ENCODE peak calls at places on chromosomes 7 and 10, in five cellular contexts. W is lower lobe of right lung, X is GM12878, Y is DND-41, D is pancreas. N is an unnamed sample.

GRCh38 chr10:33132626-33133025 is 174.6 kb upstream of the ITGB1 start:
- ATAC-seq in D (no peak), X (peak; percentile 29), W (no peak), Y (peak; percentile 78), N (no peak)

GRCh38 chr7:123655614-123656013 is at the start of gene LMOD2:
- ATAC-seq in W (no peak), Y (no peak), D (no peak), X (no peak), N (no peak)

GRCh38 chr10:133420579-133420978 is 3.8 kb downstream of the SPRN start:
- ATAC-seq in X (no peak), Y (no peak), D (no peak), W (no peak), N (no peak)

GRCh38 chr7:38806912-38807311 is 102.1 kb downstream of the VPS41 start:
- ATAC-seq in D (no peak), Y (no peak), W (no peak), X (no peak), N (no peak)

GRCh38 chr7:90692947-90693346 is 96.8 kb downstream of the CDK14 start:
- ATAC-seq in Y (no peak), D (no peak), X (no peak), W (no peak), N (no peak)

GRCh38 chr7:150420987-150421674 is 29.3 kb upstream of the GIMAP8 start:
- ATAC-seq in D (peak; percentile 96), W (peak; percentile 96), Y (peak; percentile 99), X (peak; percentile 100), N (peak; percentile 93)

GRCh38 chr10:45353176-45353575 is 20.8 kb upstream of the ALOX5 start:
- ATAC-seq in D (no peak), X (peak; percentile 76), W (peak; percentile 63), Y (no peak), N (no peak)

GRCh38 chr7:130921391-130922180 is 187.6 kb upstream of the KLF14 start:
- ATAC-seq in W (peak; percentile 69), X (no peak), D (peak; percentile 50), Y (no peak), N (peak; percentile 78)

GRCh38 chr10:59895629-59896116 is 10.7 kb downstream of the CCDC6 start:
- ATAC-seq in D (peak; percentile 81), Y (no peak), X (no peak), W (peak; percentile 68), N (no peak)

GRCh38 chr7:36171503-36171902 is 18.4 kb downstream of the EEPD1 start:
- ATAC-seq in W (no peak), D (no peak), X (peak; percentile 81), Y (peak; percentile 64), N (no peak)

GRCh38 chr10:16483241-16483917 is 38.3 kb downstream of the C1QL3 start:
- ATAC-seq in D (no peak), Y (no peak), W (no peak), X (peak; percentile 26), N (no peak)

GRCh38 chr7:36207451-36208291 is 54.6 kb downstream of the EEPD1 start:
- ATAC-seq in W (peak; percentile 54), X (no peak), Y (peak; percentile 63), D (peak; percentile 52), N (peak; percentile 72)

GRCh38 chr7:73921623-73922528 is 60.9 kb downstream of the TMEM270 start:
- ATAC-seq in D (no peak), Y (no peak), W (no peak), X (no peak), N (peak; percentile 67)

GRCh38 chr7:44967571-44968446 is 11.0 kb downstream of the MYO1G start:
- ATAC-seq in W (peak; percentile 18), X (no peak), D (no peak), Y (no peak), N (no peak)

GRCh38 chr7:94632338-94633024 is 23.5 kb downstream of the SGCE start:
- ATAC-seq in Y (no peak), D (no peak), X (peak; percentile 84), W (peak; percentile 67), N (no peak)

GRCh38 chr10:16964571-16965241 is 147.5 kb upstream of the RSU1 start:
- ATAC-seq in W (no peak), D (no peak), X (no peak), Y (no peak), N (no peak)

GRCh38 chr7:65475040-65475726 is 101.5 kb downstream of the ZNF92 start:
- ATAC-seq in D (no peak), Y (peak; percentile 1), W (no peak), X (no peak), N (no peak)

GRCh38 chr7:79307376-79307775 is 146.1 kb downstream of the MAGI2 start:
- ATAC-seq in Y (no peak), D (no peak), X (no peak), W (no peak), N (no peak)

GRCh38 chr10:110802551-110803238 is 69.0 kb upstream of the PDCD4 start:
- ATAC-seq in X (peak; percentile 73), D (peak; percentile 82), W (peak; percentile 86), Y (peak; percentile 78), N (peak; percentile 65)

GRCh38 chr10:83166344-83166743 is 973.0 kb upstream of the GHITM start:
- ATAC-seq in D (peak; percentile 64), X (peak; percentile 62), W (no peak), Y (no peak), N (no peak)

GRCh38 chr7:27115161-27116018 is 12.9 kb upstream of the HOXA2 start:
- ATAC-seq in Y (no peak), W (no peak), D (no peak), X (no peak), N (no peak)

GRCh38 chr7:99694912-99695304 is 15.1 kb upstream of the CYP3A5 start:
- ATAC-seq in Y (no peak), W (no peak), X (no peak), D (no peak), N (no peak)

GRCh38 chr7:99694201-99694911 is 14.6 kb upstream of the CYP3A5 start:
- ATAC-seq in Y (no peak), D (peak; percentile 78), W (no peak), X (no peak), N (no peak)

DNA sequence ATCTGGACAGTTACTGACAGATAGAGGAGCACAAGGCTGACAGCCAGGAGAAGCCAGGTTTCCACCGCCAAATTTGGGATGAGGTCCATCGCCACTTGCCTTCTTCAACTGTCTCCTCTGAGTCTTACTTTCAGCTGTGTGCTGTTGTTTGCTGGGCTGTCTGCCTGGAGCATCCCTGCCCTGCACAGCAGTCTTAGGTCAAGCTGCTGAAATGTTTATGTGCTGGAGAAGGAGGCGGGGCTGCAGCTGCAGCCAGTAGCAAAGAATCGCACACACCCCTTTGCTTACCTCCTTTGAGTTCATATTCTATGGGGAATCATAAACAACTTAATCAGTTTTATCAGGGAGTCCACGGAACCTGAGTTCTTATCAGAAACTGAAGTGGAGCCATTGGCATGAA is 20.1 kb upstream of the CYP3A5 start:
- ATAC-seq in X (no peak), Y (no peak), W (no peak), D (peak; percentile 32), N (no peak)
- H3K27ac ChIP-seq in X (no peak overlapping the region), Y (no peak overlapping the region), W (no peak overlapping the region), D (no peak overlapping the region), N (no peak overlapping the region)

DNA sequence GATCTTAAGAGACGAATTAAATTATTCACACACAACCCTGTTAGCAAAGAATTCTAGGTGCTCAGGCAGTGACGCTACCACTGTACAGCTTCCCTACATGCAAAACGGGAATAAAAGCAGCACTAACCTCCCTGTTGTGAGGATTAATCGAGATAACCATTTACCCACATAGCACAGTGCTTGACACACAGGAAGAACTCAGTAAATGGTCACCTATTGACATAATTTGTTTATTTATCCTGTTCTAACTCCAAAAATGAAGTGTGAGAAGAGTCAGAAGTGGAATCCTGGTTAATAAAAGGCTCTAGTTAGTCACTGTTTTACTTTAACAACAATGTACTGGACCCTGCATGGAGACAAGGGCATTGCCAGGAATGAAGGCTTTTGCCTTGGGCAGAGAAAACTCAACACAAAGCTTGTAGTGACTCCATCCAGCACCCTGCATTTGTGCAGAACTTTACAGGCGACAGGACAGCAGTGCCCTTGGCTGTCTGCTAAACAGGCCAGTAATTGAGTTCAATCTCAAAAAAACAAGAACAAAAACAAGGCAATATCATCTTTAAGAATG is 103.8 kb downstream of the SORBS1 start:
- ATAC-seq in Y (no peak), D (no peak), X (no peak), W (peak; percentile 83), N (no peak)
- H3K27ac ChIP-seq in Y (no peak overlapping the region), D (no peak overlapping the region), X (no peak overlapping the region), W (no peak overlapping the region), N (peak overlapping the region; percentile 84)

GRCh38 chr10:115845958-115846357 is 427.0 kb downstream of the GFRA1 start:
- ATAC-seq in Y (no peak), W (no peak), X (no peak), D (no peak), N (no peak)

GRCh38 chr10:115846528-115846927 is 426.5 kb downstream of the GFRA1 start:
- ATAC-seq in X (no peak), Y (no peak), D (no peak), W (no peak), N (no peak)

GRCh38 chr10:115849197-115849596 is 423.8 kb downstream of the GFRA1 start:
- ATAC-seq in X (no peak), D (no peak), W (no peak), Y (no peak), N (no peak)

DNA sequence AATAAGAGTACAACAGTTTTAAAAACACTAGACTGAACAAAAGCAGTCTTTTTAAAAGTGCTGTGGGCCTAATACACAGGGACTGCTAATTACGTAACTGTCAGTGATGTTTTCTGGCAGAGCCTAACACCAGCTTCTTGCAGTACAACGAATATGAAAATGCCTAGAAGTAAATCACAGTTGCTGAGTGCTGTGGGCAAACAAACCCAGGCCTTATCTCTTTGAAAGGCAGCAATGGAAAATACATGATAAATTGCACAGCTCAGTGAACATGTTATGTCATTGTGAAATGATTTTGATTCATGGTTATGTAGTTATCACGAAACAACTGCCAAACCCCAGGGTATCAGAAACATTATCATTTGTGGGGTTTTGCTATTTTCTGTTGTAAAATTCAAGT is 428.4 kb downstream of the GFRA1 start:
- ATAC-seq in D (peak; percentile 60), X (no peak), Y (no peak), W (peak; percentile 21), N (no peak)
- H3K27ac ChIP-seq in D (no peak overlapping the region), X (no peak overlapping the region), Y (no peak overlapping the region), W (no peak overlapping the region), N (no peak overlapping the region)

GRCh38 chr10:77906863-77907861 is 19.4 kb downstream of the DLG5 start:
- ATAC-seq in Y (no peak), X (no peak), W (peak; percentile 43), D (peak; percentile 17), N (no peak)
- H3K27ac ChIP-seq in Y (no peak overlapping the region), X (no peak overlapping the region), W (no peak overlapping the region), D (no peak overlapping the region), N (no peak overlapping the region)

DNA sequence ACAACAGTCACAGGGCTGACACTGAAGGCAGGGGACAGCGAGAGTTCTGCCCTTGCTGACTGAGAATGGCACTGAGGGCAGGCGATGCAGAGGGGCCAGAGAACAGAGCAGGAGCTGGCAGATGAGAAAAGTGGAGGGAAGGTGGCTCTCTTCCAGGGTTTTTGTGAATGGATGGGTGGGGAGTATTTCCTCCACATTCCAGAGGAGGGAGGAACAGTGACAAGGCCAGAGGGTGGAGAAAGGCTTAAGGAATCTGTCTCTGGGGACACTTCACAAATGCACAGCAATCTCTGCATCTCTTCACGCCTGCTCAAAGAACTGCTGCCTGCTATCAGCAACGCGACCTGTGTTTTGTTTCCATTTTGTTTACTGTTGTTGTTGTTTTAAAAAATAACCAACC is 129.5 kb downstream of the GLI3 start:
- ATAC-seq in W (peak; percentile 68), X (no peak), Y (no peak), D (no peak), N (peak; percentile 44)
- H3K27ac ChIP-seq in W (no peak overlapping the region), X (no peak overlapping the region), Y (no peak overlapping the region), D (no peak overlapping the region), N (no peak overlapping the region)